ENCODE peak calls at places on chromosome 19, in seven cellular contexts. M, D, T, Q, R, B and Z are unnamed samples.

GRCh38 chr19:55541091-55541490 is 4.2 kb upstream of the SBK2 start:
- DNase-seq in D (no peak), T (no peak), B (no peak), R (no peak), M (no peak), Q (no peak), Z (no peak)

GRCh38 chr19:10404888-10405808 is 1.8 kb upstream of the CDC37 start:
- DNase-seq in Q (no peak), T (no peak), B (no peak), R (no peak), D (no peak), M (no peak), Z (no peak)

GRCh38 chr19:39858541-39858940 is 12.4 kb upstream of the FBL start:
- DNase-seq in T (no peak), R (no peak), Q (peak), D (peak), B (no peak), M (no peak), Z (no peak)

GRCh38 chr19:15181394-15181793 is 19.4 kb downstream of the NOTCH3 start:
- DNase-seq in T (no peak), Q (no peak), B (no peak), D (no peak), M (no peak), R (no peak), Z (no peak)

GRCh38 chr19:48246101-48246500 is 9.6 kb downstream of the CARD8 start:
- DNase-seq in T (no peak), D (no peak), M (no peak), R (no peak), Q (no peak), B (no peak), Z (no peak)

GRCh38 chr19:6076291-6076665 is 34.0 kb downstream of the RFX2 start:
- DNase-seq in R (no peak), M (no peak), Q (no peak), B (no peak), T (no peak), D (no peak), Z (no peak)

GRCh38 chr19:6271721-6272410 is 7.9 kb downstream of the MLLT1 start:
- DNase-seq in Q (peak), B (no peak), R (no peak), T (no peak), D (no peak), M (no peak), Z (peak)

GRCh38 chr19:48623556-48624066 is 4.3 kb downstream of the SPHK2 start:
- DNase-seq in T (no peak), D (no peak), M (no peak), R (no peak), Q (no peak), B (no peak), Z (no peak)

GRCh38 chr19:47186337-47187022 is 44.5 kb downstream of the BBC3 start:
- DNase-seq in M (no peak), D (no peak), B (no peak), Q (peak), T (peak), R (peak), Z (no peak)

GRCh38 chr19:42114412-42114811 is 17.8 kb downstream of the POU2F2 start:
- DNase-seq in T (peak), M (no peak), Q (peak), B (no peak), R (no peak), D (peak), Z (no peak)

GRCh38 chr19:52214241-52214640 is 24.4 kb downstream of the PPP2R1A start:
- DNase-seq in Q (no peak), T (no peak), B (no peak), R (no peak), D (no peak), M (no peak), Z (no peak)

GRCh38 chr19:39038098-39038497 is 5.7 kb upstream of the FBXO27 start:
- DNase-seq in B (no peak), M (no peak), D (peak), T (no peak), Q (peak), R (no peak), Z (peak)